ENCODE peak calls at places on chromosomes 11 and 22, in seven cellular contexts. I is keratinocyte, M is right lobe of liver, N is AG04450, A is transverse colon, R is fibroblast of lung, C is thoracic aorta. Q is an unnamed sample.

GRCh38 chr11:114278342-114279065 is 17.7 kb upstream of the NNMT start:
- DNase-seq in N (no peak), C (no peak), R (no peak), A (no peak), I (no peak), M (no peak), Q (no peak)

GRCh38 chr11:111555255-111555654 is 14.7 kb downstream of the LAYN start:
- DNase-seq in I (no peak), R (peak), N (no peak), M (no peak), C (no peak), A (no peak), Q (peak)

GRCh38 chr22:49462291-49462690 is 365.4 kb downstream of the BRD1 start:
- DNase-seq in N (no peak), M (no peak), I (no peak), R (no peak), A (no peak), C (no peak), Q (no peak)

GRCh38 chr22:17955611-17956379 is 68.6 kb downstream of the MICAL3 start:
- DNase-seq in A (no peak), M (no peak), C (no peak), R (no peak), I (no peak), N (no peak), Q (no peak)

GRCh38 chr11:116348226-116348625 is 424.6 kb downstream of the BUD13 start:
- DNase-seq in I (no peak), A (no peak), R (no peak), C (no peak), M (no peak), N (no peak), Q (no peak)

GRCh38 chr11:1943576-1943975 is 3.6 kb upstream of the MRPL23 start:
- DNase-seq in R (no peak), C (no peak), M (peak), I (peak), A (peak), N (no peak), Q (no peak)

GRCh38 chr11:67303989-67304411 is 670 bp downstream of the SSH3 start:
- DNase-seq in N (no peak), A (peak), C (no peak), I (no peak), R (peak), M (peak), Q (no peak)

GRCh38 chr22:24414523-24414922 is 12.9 kb upstream of the ADORA2A start:
- DNase-seq in R (no peak), N (no peak), A (no peak), M (no peak), I (no peak), C (no peak), Q (no peak)

GRCh38 chr11:82814379-82814778 is 80.7 kb upstream of the FAM181B start:
- DNase-seq in R (no peak), M (no peak), N (no peak), C (no peak), A (no peak), I (no peak), Q (no peak)

GRCh38 chr11:36010010-36010740 is 66.3 kb downstream of the LDLRAD3 start:
- DNase-seq in I (no peak), A (no peak), C (no peak), M (no peak), N (no peak), R (peak), Q (peak)

DNA sequence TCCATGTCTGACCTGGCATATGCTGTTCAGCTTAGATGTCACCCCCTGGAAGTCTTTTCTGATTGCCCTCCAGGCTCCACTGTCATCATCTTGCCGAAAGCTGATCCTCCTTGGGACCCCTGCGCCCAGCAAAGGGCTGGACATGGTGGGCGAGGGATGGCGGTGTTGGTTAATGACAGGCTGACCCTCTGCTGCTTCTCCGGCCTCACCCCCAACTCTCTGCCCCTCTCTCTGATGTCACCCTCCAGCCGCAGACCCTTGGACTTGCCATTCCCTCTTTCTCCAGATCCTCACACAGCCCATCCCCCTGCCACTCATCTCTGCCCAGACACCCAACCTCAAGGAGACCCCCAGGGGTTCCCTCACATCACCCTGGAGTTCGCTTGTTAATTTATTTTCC is 2.3 kb downstream of the EHBP1L1 start:
- DNase-seq in N (no peak), M (no peak), R (no peak), I (no peak), A (peak), C (no peak), Q (no peak)
- H3K4me3 ChIP-seq in N (no peak), M (no peak), R (peak), I (no peak), A (no peak), C (peak), Q (peak)

GRCh38 chr11:73463359-73463758 is 87.2 kb downstream of the RELT start:
- DNase-seq in I (no peak), A (no peak), C (no peak), R (peak), M (no peak), N (peak), Q (peak)

GRCh38 chr11:73461844-73462435 is 85.7 kb downstream of the RELT start:
- DNase-seq in A (no peak), N (no peak), C (no peak), I (no peak), R (no peak), M (no peak), Q (no peak)

GRCh38 chr11:73465019-73465675 is 88.9 kb downstream of the RELT start:
- DNase-seq in R (peak), M (no peak), N (no peak), I (no peak), C (no peak), A (no peak), Q (peak)

GRCh38 chr11:73464347-73464746 is 88.1 kb downstream of the RELT start:
- DNase-seq in M (no peak), R (peak), I (no peak), N (no peak), C (no peak), A (no peak), Q (no peak)

DNA sequence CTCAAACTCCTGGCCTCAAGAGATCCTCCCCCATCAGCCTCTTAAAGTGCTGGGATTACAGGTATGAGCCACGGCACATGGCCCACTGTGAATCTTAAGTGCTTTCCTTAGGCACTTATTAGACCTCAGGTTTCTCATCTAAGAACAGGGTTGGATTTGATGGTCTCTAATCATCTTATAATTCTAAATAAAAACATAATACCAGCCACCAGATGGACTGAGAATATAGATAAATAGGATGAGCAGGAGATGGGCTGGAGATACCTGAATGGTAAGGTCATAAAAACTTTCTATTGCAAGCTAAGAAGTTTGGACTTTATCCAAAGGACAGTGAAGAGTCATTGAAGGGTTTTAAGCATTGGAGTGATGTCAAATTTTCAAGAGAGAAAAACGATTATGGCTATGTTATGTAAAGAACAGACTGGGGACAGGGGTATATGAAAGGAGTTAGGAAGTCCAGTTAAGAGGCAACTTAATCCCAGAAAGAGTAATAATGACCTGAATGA is 85.2 kb downstream of the RELT start:
- DNase-seq in A (no peak), N (no peak), C (no peak), M (no peak), I (no peak), R (no peak), Q (no peak)
- TF ChIP-seq CTCF in A (no peak), N (no peak), C (no peak), M (no peak), I (no peak), R (no peak), Q (no peak)

GRCh38 chr22:22997262-22997898 is 72.9 kb upstream of the GNAZ start:
- DNase-seq in R (no peak), M (no peak), I (no peak), N (no peak), C (no peak), A (no peak), Q (no peak)
- H3K4me3 ChIP-seq in R (no peak), M (no peak), I (no peak), N (no peak), C (no peak), A (no peak), Q (no peak)

DNA sequence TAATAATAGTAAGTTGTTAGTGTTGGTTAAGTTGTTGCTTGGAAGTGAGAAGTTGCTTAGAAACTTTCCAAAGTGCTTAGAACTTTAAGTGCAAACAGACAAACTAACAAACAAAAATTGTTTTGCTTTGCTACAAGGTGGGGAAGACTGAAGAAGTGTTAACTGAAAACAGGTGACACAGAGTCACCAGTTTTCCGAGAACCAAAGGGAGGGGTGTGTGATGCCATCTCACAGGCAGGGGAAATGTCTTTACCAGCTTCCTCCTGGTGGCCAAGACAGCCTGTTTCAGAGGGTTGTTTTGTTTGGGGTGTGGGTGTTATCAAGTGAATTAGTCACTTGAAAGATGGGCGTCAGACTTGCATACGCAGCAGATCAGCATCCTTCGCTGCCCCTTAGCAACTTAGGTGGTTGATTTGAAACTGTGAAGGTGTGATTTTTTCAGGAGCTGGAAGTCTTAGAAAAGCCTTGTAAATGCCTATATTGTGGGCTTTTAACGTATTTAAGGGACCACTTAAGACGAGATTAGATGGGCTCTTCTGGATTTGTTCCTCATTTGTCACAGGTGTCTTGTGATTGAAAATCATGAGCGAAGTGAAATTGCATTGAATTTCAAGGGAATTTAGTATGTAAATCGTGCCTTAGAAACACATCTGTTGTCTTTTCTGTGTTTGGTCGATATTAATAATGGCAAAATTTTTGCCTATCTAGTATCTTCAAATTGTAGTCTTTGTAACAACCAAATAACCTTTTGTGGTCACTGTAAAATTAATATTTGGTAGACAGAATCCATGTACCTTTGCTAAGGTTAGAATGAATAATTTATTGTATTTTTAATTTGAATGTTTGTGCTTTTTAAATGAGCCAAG is 2.7 kb downstream of the NEAT1 start:
- DNase-seq in R (peak), N (no peak), M (peak), A (peak), C (no peak), I (no peak), Q (peak)
- TF ChIP-seq CTCF in R (peak), N (peak), M (no peak), A (peak), C (no peak), I (peak), Q (peak)

DNA sequence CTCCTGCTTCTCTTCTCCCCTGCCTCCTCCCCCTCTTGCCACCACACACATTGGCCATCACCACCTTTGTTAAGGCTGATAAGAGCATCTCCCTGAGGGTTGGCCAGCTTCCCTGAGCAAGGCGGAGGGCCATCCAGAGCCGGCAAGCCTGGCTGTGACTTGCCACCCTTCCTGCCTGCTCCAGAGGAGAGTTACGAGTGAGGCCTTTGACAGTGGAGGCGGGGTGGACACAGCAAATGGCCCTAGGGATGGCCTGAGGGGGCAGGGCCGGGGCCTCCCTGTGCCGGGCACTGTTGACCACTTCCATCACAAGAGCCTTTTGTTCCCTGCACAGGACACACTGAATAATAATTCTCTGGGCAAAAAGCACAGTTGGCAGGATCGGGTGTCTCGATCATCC is 5.4 kb downstream of the FREY1 start:
- DNase-seq in R (no peak), I (no peak), C (no peak), M (no peak), A (no peak), N (no peak), Q (no peak)
- H3K4me3 ChIP-seq in R (no peak), I (no peak), C (no peak), M (no peak), A (no peak), N (no peak), Q (no peak)

GRCh38 chr11:65636810-65637557 is 917 bp upstream of the SIPA1 start:
- DNase-seq in M (no peak), R (no peak), A (no peak), I (no peak), N (no peak), C (no peak), Q (no peak)

GRCh38 chr11:65634905-65635731 is 2.8 kb upstream of the SIPA1 start:
- DNase-seq in I (no peak), A (no peak), R (no peak), N (no peak), M (no peak), C (no peak), Q (no peak)

GRCh38 chr11:65636108-65636809 is 1.6 kb upstream of the SIPA1 start:
- DNase-seq in N (no peak), I (no peak), M (no peak), C (no peak), R (no peak), A (no peak), Q (no peak)

GRCh38 chr11:65639623-65640482 is 2.0 kb downstream of the SIPA1 start:
- DNase-seq in A (peak), C (no peak), N (no peak), I (no peak), M (no peak), R (no peak), Q (no peak)

DNA sequence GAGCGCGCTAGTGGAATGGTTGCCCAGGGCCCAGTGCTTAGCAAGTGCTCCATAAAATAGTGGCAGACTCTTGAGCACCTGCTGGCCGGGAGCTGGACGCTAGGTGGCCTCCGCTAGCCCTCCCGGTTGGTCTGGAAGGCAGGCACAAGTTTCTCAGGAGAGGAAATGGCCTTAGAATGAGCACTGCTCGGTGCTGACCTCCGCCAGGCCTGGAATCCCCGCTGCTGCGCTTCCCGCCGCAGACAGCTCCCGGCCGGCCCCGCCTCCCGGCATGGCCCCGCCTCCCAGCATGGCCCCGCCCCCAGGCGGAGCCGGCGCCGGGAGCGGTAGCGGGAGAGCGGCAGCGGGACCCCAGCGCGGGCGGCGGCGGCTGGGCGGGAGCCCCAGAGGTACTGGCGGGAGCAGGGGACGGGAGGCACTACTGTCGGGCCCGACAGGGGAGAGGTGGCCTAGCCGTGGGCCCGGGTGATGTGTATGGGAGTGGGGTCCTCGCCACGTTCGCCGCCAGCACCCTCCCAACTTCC is at the start of gene SIPA1:
- DNase-seq in A (peak), M (peak), I (no peak), C (no peak), R (peak), N (peak), Q (peak)
- TF ChIP-seq CTCF in A (peak), M (peak), I (no peak), C (peak), R (peak), N (peak), Q (peak)

DNA sequence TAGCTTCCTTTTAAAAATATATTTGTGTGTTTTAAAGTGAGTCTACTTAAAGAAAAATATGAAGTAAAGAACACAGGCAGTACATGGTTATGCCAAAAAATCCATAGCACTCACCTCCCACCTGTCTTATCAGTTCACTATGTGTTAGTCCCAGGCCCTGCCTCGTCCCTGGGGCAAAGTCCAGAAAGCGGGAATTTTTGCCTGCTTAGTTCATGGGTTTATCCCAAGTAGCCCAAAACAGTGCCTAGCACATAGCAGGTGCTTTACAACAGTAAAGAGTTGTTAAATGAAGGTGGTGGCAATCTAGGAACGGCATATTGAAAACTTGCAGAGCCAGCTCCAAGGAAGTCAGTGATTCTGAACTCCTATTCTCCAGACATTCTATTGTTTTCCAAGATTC is 154.0 kb downstream of the MN1 start:
- DNase-seq in A (no peak), M (no peak), N (no peak), I (no peak), R (no peak), C (no peak), Q (no peak)
- H3K4me3 ChIP-seq in A (no peak), M (no peak), N (no peak), I (no peak), R (no peak), C (no peak), Q (no peak)

DNA sequence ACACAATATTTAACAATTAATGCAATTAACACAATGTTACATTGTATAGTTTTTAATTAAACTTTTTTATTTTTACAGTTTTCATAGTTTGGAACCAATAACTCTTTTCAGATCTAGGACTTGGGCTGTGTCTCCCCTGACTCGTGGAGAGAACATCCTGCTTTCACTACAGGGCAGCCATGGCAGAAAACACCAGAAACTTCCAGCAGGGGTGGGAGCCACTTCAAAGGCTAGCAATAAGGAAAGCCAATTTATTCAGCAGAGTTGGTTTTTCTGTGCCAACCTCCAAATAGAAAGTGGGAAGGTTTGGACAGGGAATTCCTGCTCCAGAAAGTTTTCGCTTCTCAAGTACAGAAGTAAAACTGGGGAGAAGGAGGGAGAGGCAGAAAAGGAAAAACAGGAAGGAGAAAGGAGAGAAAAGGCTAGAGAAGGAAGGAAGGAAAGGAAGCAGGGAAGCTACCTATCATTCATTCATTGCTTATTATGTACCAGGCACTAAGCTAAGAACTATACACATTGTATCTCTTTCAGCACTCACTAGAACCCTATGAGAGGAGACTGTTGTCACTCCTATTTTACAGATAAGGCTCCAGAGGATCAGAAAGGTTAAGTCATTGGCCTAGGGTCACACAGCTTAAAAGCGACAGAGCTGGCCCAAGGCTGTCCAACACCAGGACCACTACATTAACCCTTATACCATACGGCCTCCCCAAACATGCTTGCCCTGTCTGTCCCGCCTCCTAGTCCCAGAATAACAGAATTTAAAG is 54.8 kb upstream of the CREB3L1 start:
- DNase-seq in C (no peak), M (no peak), N (no peak), A (no peak), I (no peak), R (no peak), Q (peak)
- TF ChIP-seq CTCF in C (no peak), M (no peak), N (peak), A (no peak), I (no peak), R (no peak), Q (peak)

DNA sequence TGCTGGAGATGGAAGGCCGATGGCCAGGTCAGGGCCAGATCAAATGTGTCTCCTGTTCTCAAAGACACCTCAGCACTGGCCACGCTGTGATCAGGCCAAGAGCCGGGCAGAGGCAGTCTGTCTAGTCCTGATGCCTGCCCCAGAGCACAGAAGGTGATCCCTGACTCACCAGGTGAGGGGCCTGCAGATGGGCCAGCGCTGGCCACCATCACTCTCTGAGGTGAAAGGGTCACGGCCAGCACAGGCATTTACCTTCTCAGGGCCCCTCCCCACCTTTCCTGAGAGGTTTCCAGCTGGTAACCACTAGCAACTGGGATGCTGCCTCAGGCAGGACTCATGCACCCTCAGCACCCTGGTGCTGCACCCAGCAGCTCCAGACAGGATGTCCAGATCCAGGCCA is 2.9 kb downstream of the SBF1 start:
- DNase-seq in N (no peak), C (no peak), A (no peak), I (no peak), M (no peak), R (no peak), Q (no peak)
- H3K4me3 ChIP-seq in N (no peak), C (no peak), A (no peak), I (no peak), M (no peak), R (no peak), Q (no peak)